ENCODE peak calls at places on chromosomes 7 and 10, in six cellular contexts. One of them, this sample, is unnamed. For H3K4me1, the result is how much of the 10 kb centered on the place peaks cover.

GRCh38 chr7:80027616-80028173 is 106.9 kb upstream of the GNAI1 start:
- DNase-seq in thoracic aorta: no peak
- DNase-seq in pancreas: no peak
- DNase-seq in body of pancreas: no peak
- DNase-seq in OCI-LY7: no peak
- DNase-seq in endothelial cell of umbilical vein: peak
- DNase-seq in this sample: no peak

GRCh38 chr7:14501436-14501835 is 401.1 kb downstream of the DGKB start:
- DNase-seq in pancreas: no peak
- DNase-seq in thoracic aorta: no peak
- DNase-seq in endothelial cell of umbilical vein: no peak
- DNase-seq in body of pancreas: no peak
- DNase-seq in OCI-LY7: no peak
- DNase-seq in this sample: no peak

GRCh38 chr7:98872328-98872924 is 2.6 kb upstream of the TMEM130 start:
- DNase-seq in OCI-LY7: peak
- DNase-seq in endothelial cell of umbilical vein: no peak
- DNase-seq in body of pancreas: no peak
- DNase-seq in thoracic aorta: no peak
- DNase-seq in pancreas: peak
- DNase-seq in this sample: peak

GRCh38 chr10:58662314-58662713 is 149.6 kb downstream of the BICC1 start:
- DNase-seq in OCI-LY7: no peak
- DNase-seq in body of pancreas: no peak
- DNase-seq in endothelial cell of umbilical vein: no peak
- DNase-seq in thoracic aorta: no peak
- DNase-seq in pancreas: no peak
- DNase-seq in this sample: no peak

GRCh38 chr10:16902606-16903005 is 85.4 kb upstream of the RSU1 start:
- DNase-seq in OCI-LY7: no peak
- DNase-seq in body of pancreas: no peak
- DNase-seq in endothelial cell of umbilical vein: no peak
- DNase-seq in pancreas: no peak
- DNase-seq in thoracic aorta: no peak
- DNase-seq in this sample: no peak

GRCh38 chr10:13614530-13615332 is 28.0 kb downstream of the PRPF18 start:
- DNase-seq in thoracic aorta: no peak
- DNase-seq in body of pancreas: no peak
- DNase-seq in OCI-LY7: no peak
- DNase-seq in endothelial cell of umbilical vein: no peak
- DNase-seq in pancreas: no peak
- DNase-seq in this sample: no peak

GRCh38 chr7:1883031-1883761 is 213.1 kb downstream of the ELFN1 start:
- DNase-seq in pancreas: no peak
- DNase-seq in endothelial cell of umbilical vein: peak
- DNase-seq in body of pancreas: no peak
- DNase-seq in OCI-LY7: no peak
- DNase-seq in thoracic aorta: no peak
- DNase-seq in this sample: no peak

GRCh38 chr7:75966209-75966961 is 28.0 kb downstream of the TMEM120A start:
- DNase-seq in endothelial cell of umbilical vein: no peak
- DNase-seq in body of pancreas: peak
- DNase-seq in pancreas: no peak
- DNase-seq in OCI-LY7: no peak
- DNase-seq in thoracic aorta: peak
- DNase-seq in this sample: peak

GRCh38 chr7:156764016-156764669 is 123.6 kb downstream of the RNF32 start:
- DNase-seq in OCI-LY7: no peak
- DNase-seq in pancreas: peak
- DNase-seq in thoracic aorta: no peak
- DNase-seq in endothelial cell of umbilical vein: peak
- DNase-seq in body of pancreas: peak
- DNase-seq in this sample: peak

GRCh38 chr10:55214608-55215007 is 413.6 kb upstream of the PCDH15 start:
- DNase-seq in thoracic aorta: no peak
- DNase-seq in pancreas: no peak
- DNase-seq in OCI-LY7: no peak
- DNase-seq in body of pancreas: no peak
- DNase-seq in endothelial cell of umbilical vein: no peak
- DNase-seq in this sample: no peak

GRCh38 chr7:20200361-20200760 is 16.8 kb downstream of the MACC1 start:
- DNase-seq in endothelial cell of umbilical vein: peak
- DNase-seq in body of pancreas: no peak
- DNase-seq in OCI-LY7: no peak
- DNase-seq in pancreas: no peak
- DNase-seq in thoracic aorta: no peak
- DNase-seq in this sample: no peak

GRCh38 chr7:109751241-109751640 is 1181.6 kb downstream of the DNAJB9 start:
- DNase-seq in thoracic aorta: no peak
- DNase-seq in endothelial cell of umbilical vein: no peak
- DNase-seq in pancreas: no peak
- DNase-seq in body of pancreas: no peak
- DNase-seq in OCI-LY7: no peak
- DNase-seq in this sample: no peak

GRCh38 chr7:100191775-100192174 is 14.1 kb downstream of the STAG3 start:
- DNase-seq in thoracic aorta: no peak
- DNase-seq in endothelial cell of umbilical vein: no peak
- DNase-seq in OCI-LY7: peak
- DNase-seq in pancreas: no peak
- DNase-seq in body of pancreas: no peak
- DNase-seq in this sample: no peak

GRCh38 chr10:133255323-133255722 is 17.7 kb downstream of the VENTX start:
- DNase-seq in thoracic aorta: no peak
- DNase-seq in endothelial cell of umbilical vein: no peak
- DNase-seq in OCI-LY7: no peak
- DNase-seq in body of pancreas: no peak
- DNase-seq in pancreas: no peak
- DNase-seq in this sample: no peak

GRCh38 chr10:133258818-133259602 is 17.7 kb downstream of the ADAM8 start:
- DNase-seq in pancreas: no peak
- DNase-seq in body of pancreas: peak
- DNase-seq in endothelial cell of umbilical vein: peak
- DNase-seq in thoracic aorta: peak
- DNase-seq in OCI-LY7: no peak
- DNase-seq in this sample: peak

GRCh38 chr10:133258066-133258817 is 18.4 kb downstream of the ADAM8 start:
- DNase-seq in OCI-LY7: peak
- DNase-seq in pancreas: peak
- DNase-seq in endothelial cell of umbilical vein: no peak
- DNase-seq in thoracic aorta: no peak
- DNase-seq in body of pancreas: peak
- DNase-seq in this sample: no peak

GRCh38 chr10:133259603-133259992 is 17.1 kb downstream of the ADAM8 start:
- DNase-seq in endothelial cell of umbilical vein: no peak
- DNase-seq in thoracic aorta: no peak
- DNase-seq in pancreas: no peak
- DNase-seq in body of pancreas: no peak
- DNase-seq in OCI-LY7: no peak
- DNase-seq in this sample: no peak

DNA sequence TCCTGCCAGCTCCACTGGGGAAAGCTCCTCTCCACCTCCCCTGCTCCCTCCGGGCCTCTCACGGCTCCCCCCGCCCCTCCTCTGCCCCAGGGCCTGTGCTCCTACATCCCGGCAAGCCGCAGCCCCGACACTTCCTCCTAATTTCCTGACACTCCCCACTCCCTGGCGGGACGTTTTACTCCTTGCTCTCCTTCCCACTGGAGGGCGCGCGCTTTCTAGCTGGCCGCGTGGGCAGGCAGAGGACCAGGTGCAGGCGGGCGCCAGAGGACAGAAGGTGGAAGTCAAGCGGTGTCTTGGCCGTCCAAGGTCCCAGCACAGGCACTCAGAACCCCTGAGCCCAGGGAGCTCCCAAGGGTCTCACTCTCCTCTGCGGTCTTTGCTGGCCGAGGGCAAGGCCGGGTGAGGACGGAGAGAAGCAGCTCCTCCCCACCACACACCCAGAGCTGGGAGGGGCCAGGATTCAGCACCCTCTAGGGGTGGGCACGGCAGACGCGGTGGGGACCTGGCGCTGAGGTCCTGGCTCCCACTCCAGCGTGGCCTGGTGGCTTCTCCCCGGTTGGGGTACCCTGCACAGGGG is 19.1 kb downstream of the ADAM8 start:
- DNase-seq in body of pancreas: peak
- DNase-seq in thoracic aorta: no peak
- DNase-seq in OCI-LY7: no peak
- DNase-seq in pancreas: peak
- DNase-seq in endothelial cell of umbilical vein: peak
- DNase-seq in this sample: peak
- TF ChIP-seq CTCF in body of pancreas: peak
- TF ChIP-seq CTCF in thoracic aorta: peak
- TF ChIP-seq CTCF in OCI-LY7: peak
- TF ChIP-seq CTCF in pancreas: no peak
- TF ChIP-seq CTCF in endothelial cell of umbilical vein: peak
- TF ChIP-seq CTCF in this sample: no peak

DNA sequence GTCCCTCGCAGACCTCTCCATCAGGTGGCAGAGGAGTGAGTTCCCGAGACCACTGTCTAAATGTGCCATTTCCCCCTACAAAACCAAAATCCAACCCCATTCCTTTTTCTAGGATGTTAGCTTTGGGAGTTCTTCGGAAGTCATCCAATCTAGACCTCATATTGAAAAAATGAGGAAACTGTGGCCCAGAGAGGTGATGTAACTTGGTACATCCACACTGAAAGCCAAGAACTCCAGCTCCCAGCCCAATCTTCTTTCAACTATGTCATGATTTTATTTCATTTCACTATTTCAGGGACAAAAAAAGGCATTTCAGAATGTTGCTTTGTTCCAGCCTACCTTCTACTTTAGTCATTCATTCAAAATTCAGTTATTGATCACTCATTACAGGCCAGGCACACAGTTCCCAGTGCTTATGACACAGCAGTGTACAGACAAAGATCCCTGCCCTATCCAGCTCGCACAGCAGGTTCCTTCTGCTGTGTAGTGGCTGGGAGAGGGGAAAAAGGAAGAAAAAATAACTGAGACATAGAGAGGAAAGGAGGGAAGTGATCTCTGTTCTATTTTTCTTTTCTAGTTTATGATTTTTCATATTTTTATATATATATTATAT is 35.8 kb downstream of the SCRN1 start:
- DNase-seq in body of pancreas: no peak
- DNase-seq in pancreas: no peak
- DNase-seq in OCI-LY7: no peak
- DNase-seq in endothelial cell of umbilical vein: no peak
- DNase-seq in thoracic aorta: no peak
- DNase-seq in this sample: no peak
- H3K4me3 ChIP-seq in body of pancreas: no peak
- H3K4me3 ChIP-seq in pancreas: no peak
- H3K4me3 ChIP-seq in OCI-LY7: no peak
- H3K4me3 ChIP-seq in endothelial cell of umbilical vein: no peak
- H3K4me3 ChIP-seq in thoracic aorta: no peak
- H3K4me3 ChIP-seq in this sample: no peak

GRCh38 chr10:97717627-97718026 is 4.1 kb downstream of the MARVELD1 start:
- DNase-seq in pancreas: no peak
- DNase-seq in endothelial cell of umbilical vein: no peak
- DNase-seq in thoracic aorta: no peak
- DNase-seq in body of pancreas: no peak
- DNase-seq in OCI-LY7: no peak
- DNase-seq in this sample: peak

GRCh38 chr10:97719602-97720001 is 6.1 kb downstream of the MARVELD1 start:
- DNase-seq in pancreas: no peak
- DNase-seq in OCI-LY7: no peak
- DNase-seq in body of pancreas: no peak
- DNase-seq in endothelial cell of umbilical vein: no peak
- DNase-seq in thoracic aorta: no peak
- DNase-seq in this sample: no peak

GRCh38 chr10:97718659-97719142 is 5.2 kb downstream of the MARVELD1 start:
- DNase-seq in pancreas: no peak
- DNase-seq in body of pancreas: peak
- DNase-seq in thoracic aorta: no peak
- DNase-seq in endothelial cell of umbilical vein: no peak
- DNase-seq in OCI-LY7: no peak
- DNase-seq in this sample: no peak

GRCh38 chr10:97715259-97715874 is 1.8 kb downstream of the MARVELD1 start:
- DNase-seq in pancreas: no peak
- DNase-seq in thoracic aorta: no peak
- DNase-seq in endothelial cell of umbilical vein: no peak
- DNase-seq in OCI-LY7: no peak
- DNase-seq in body of pancreas: no peak
- DNase-seq in this sample: peak

GRCh38 chr10:97718178-97718577 is 4.6 kb downstream of the MARVELD1 start:
- DNase-seq in body of pancreas: no peak
- DNase-seq in endothelial cell of umbilical vein: no peak
- DNase-seq in thoracic aorta: no peak
- DNase-seq in pancreas: no peak
- DNase-seq in OCI-LY7: no peak
- DNase-seq in this sample: no peak
- H3K4me1 ChIP-seq in body of pancreas: under half
- H3K4me1 ChIP-seq in endothelial cell of umbilical vein: under half
- H3K4me1 ChIP-seq in thoracic aorta: under half
- H3K4me1 ChIP-seq in pancreas: under half
- H3K4me1 ChIP-seq in OCI-LY7: under half
- H3K4me1 ChIP-seq in this sample: under half

GRCh38 chr10:79181227-79181626 is 112.5 kb downstream of the ZMIZ1 start:
- DNase-seq in body of pancreas: no peak
- DNase-seq in thoracic aorta: no peak
- DNase-seq in pancreas: no peak
- DNase-seq in OCI-LY7: no peak
- DNase-seq in endothelial cell of umbilical vein: no peak
- DNase-seq in this sample: no peak

GRCh38 chr10:79178614-79179403 is 110.0 kb downstream of the ZMIZ1 start:
- DNase-seq in endothelial cell of umbilical vein: peak
- DNase-seq in body of pancreas: no peak
- DNase-seq in thoracic aorta: no peak
- DNase-seq in OCI-LY7: no peak
- DNase-seq in pancreas: no peak
- DNase-seq in this sample: no peak

GRCh38 chr10:79178070-79178576 is 109.4 kb downstream of the ZMIZ1 start:
- DNase-seq in OCI-LY7: no peak
- DNase-seq in body of pancreas: no peak
- DNase-seq in pancreas: no peak
- DNase-seq in endothelial cell of umbilical vein: no peak
- DNase-seq in thoracic aorta: no peak
- DNase-seq in this sample: no peak

GRCh38 chr10:79180619-79181221 is 112.0 kb downstream of the ZMIZ1 start:
- DNase-seq in OCI-LY7: no peak
- DNase-seq in body of pancreas: no peak
- DNase-seq in pancreas: no peak
- DNase-seq in endothelial cell of umbilical vein: no peak
- DNase-seq in thoracic aorta: no peak
- DNase-seq in this sample: no peak

GRCh38 chr10:79179404-79180309 is 110.9 kb downstream of the ZMIZ1 start:
- DNase-seq in thoracic aorta: no peak
- DNase-seq in OCI-LY7: peak
- DNase-seq in body of pancreas: no peak
- DNase-seq in pancreas: no peak
- DNase-seq in endothelial cell of umbilical vein: peak
- DNase-seq in this sample: no peak
- TF ChIP-seq CTCF in thoracic aorta: no peak
- TF ChIP-seq CTCF in OCI-LY7: peak
- TF ChIP-seq CTCF in body of pancreas: no peak
- TF ChIP-seq CTCF in pancreas: no peak
- TF ChIP-seq CTCF in endothelial cell of umbilical vein: peak
- TF ChIP-seq CTCF in this sample: no peak

This sample was measured in tibial artery.